ENCODE peak calls at places on chromosomes 2 and 18, in ten cellular contexts. V is adrenal gland, N is lower leg skin, J is transverse colon, C is thyroid gland, Y is heart left ventricle, D is stomach, G is uterus, H is H1, Z is K562. I is an unnamed sample.

GRCh38 chr2:156649596-156649995 is 213.4 kb downstream of the GPD2 start:
- DNase-seq in V (peak; percentile 29), N (no peak), J (no peak), C (peak; percentile 17), Y (peak; percentile 74), D (peak; percentile 68), G (no peak), H (no peak), Z (no peak), I (peak; percentile 19)

GRCh38 chr2:227228061-227228667 is 63.7 kb downstream of the COL4A3 start:
- DNase-seq in V (peak; percentile 70), N (no peak), J (peak; percentile 55), C (peak; percentile 96), Y (peak; percentile 46), D (peak; percentile 39), G (no peak), H (no peak), Z (no peak), I (peak; percentile 69)

GRCh38 chr2:108169982-108170625 is 69.7 kb upstream of the SULT1C3 start:
- DNase-seq in V (no peak), N (no peak), J (no peak), C (no peak), Y (no peak), D (no peak), G (no peak), H (no peak), Z (no peak), I (no peak)

GRCh38 chr18:51251625-51252024 is 54.1 kb upstream of the MEX3C start:
- DNase-seq in V (no peak), N (no peak), J (peak; percentile 24), C (no peak), Y (no peak), D (no peak), G (no peak), H (no peak), Z (no peak), I (no peak)

GRCh38 chr2:18455256-18455862 is 105.1 kb downstream of the RDH14 start:
- DNase-seq in V (no peak), N (no peak), J (no peak), C (no peak), Y (no peak), D (no peak), G (no peak), H (no peak), Z (no peak), I (no peak)

GRCh38 chr18:6623278-6623677 is 106.2 kb upstream of the ARHGAP28 start:
- DNase-seq in V (no peak), N (no peak), J (no peak), C (no peak), Y (no peak), D (no peak), G (no peak), H (no peak), Z (no peak), I (no peak)

GRCh38 chr2:43851026-43851980 is 12.5 kb downstream of the ABCG8 start:
- DNase-seq in V (no peak), N (peak; percentile 77), J (no peak), C (no peak), Y (no peak), D (no peak), G (no peak), H (no peak), Z (peak; percentile 2), I (no peak)

GRCh38 chr2:28958689-28959088 is 22.4 kb upstream of the TOGARAM2 start:
- DNase-seq in V (peak; percentile 63), N (peak; percentile 89), J (peak; percentile 32), C (peak; percentile 75), Y (peak; percentile 56), D (no peak), G (peak; percentile 33), H (no peak), Z (peak; percentile 64), I (peak; percentile 47)

DNA sequence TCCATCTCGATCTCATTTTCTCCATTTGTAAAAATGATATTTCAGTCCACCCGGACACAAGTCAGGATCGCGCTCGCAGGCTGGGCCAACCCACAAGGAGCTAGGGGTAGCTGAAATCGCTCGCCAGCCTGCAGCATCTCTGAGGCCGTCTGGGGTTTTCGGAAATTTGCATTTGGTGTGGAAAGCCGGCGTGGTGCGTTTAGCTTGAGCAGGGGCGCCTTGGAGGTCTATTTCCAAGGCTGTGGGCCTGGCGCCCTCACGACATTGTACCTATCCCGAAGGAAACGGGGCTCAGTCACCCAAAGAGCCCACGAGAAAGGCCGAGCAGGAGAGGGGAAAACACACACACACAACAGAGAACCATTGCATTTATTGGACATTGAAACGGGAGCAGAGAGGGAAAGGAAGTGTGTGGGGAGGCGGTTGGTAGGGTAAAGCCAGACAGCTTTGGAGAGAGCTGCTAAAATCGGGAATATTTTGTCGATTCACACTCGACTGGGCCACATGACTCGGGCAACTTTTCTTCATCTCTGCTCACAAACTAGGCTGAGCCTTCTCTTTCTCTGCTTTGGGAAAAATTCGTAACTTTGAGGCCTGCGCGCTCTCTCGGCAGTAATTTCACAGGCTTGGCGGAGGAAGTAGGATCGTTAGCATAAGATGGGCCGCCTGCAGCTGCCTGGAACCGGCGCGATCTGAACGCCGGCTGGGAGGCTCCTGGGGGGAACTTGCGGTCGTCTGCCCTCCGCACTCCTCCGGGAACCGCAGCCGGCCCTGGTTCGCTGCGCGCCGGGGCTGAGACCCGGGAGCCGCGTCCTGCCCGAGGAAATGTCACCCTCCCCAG is 1.1 kb upstream of the HOXD8 start:
- DNase-seq in V (no peak), N (peak; percentile 86), J (no peak), C (no peak), Y (no peak), D (no peak), G (peak; percentile 53), H (no peak), Z (no peak), I (no peak)
- H3K4me3 ChIP-seq in V (no peak overlapping the region), N (no peak overlapping the region), J (peak overlapping the region; percentile 10), C (no peak overlapping the region), Y (no peak overlapping the region), D (no peak overlapping the region), G (peak overlapping the region; percentile 78), H (no peak overlapping the region), Z (no peak overlapping the region), I (no peak overlapping the region)

GRCh38 chr2:219681301-219682290 is 54.2 kb downstream of the SLC4A3 start:
- DNase-seq in V (no peak), N (peak; percentile 14), J (no peak), C (no peak), Y (no peak), D (no peak), G (no peak), H (no peak), Z (no peak), I (no peak)

GRCh38 chr2:219688560-219689445 is 61.4 kb downstream of the SLC4A3 start:
- DNase-seq in V (peak; percentile 10), N (no peak), J (no peak), C (no peak), Y (peak; percentile 34), D (no peak), G (peak; percentile 26), H (no peak), Z (no peak), I (no peak)

GRCh38 chr2:219687266-219687665 is 59.8 kb downstream of the SLC4A3 start:
- DNase-seq in V (no peak), N (no peak), J (no peak), C (no peak), Y (no peak), D (no peak), G (no peak), H (no peak), Z (no peak), I (no peak)

GRCh38 chr2:219687882-219688559 is 60.6 kb downstream of the SLC4A3 start:
- DNase-seq in V (no peak), N (no peak), J (no peak), C (no peak), Y (no peak), D (no peak), G (no peak), H (no peak), Z (no peak), I (peak; percentile 20)

DNA sequence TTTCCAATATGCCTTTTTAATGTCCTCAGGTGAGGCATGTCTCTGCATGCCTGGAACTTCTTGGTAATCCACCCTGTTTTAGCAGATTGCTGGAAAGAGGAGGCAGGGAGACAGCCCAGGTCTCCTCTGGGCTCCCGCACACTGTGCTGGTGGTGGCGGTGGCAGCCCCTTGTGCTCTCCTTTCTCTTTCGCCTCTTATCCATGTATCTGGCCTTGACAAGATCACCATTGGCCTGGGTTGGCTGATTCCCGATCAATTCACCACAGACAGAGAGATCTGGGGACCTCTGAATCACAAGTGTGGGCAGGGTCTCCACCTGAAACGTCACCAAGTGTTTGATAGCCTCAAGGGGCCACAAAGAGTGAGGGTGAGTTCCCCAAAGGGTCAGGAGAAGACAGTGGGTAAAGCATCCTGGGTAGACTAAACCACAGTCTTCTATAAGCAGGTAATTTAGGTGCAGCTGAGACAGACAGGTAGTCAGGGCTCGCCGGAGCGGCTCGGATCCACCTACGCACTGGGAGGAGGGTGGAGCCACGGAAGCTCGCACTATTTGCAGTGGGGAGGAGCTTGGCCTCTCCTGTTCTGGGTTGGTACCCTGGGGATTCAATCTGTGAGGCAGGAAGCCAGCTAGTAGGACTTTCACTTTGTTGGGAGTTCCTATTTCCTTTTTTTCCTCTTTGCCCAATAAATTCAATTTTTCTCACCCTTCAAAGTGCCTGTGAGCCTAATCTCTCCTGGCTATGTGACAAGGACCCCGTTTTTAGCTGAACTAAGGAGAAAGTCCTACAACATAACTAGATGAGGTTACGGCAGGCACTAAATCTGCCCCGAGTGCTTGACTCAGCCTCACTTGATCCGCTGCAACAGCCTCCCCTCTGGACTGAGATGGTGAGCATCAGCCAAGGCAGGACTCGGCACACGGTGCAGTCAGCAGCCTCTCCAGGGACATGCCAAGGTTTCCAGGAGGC is 57.6 kb downstream of the SLC4A3 start:
- DNase-seq in V (peak; percentile 41), N (peak; percentile 91), J (peak; percentile 75), C (peak; percentile 87), Y (peak; percentile 50), D (peak; percentile 73), G (peak; percentile 66), H (no peak), Z (peak; percentile 62), I (peak; percentile 83)
- TF ChIP-seq POLR2A in V (no peak), N (no peak), J (peak; percentile 16), C (peak; percentile 59), Y (no peak), D (no peak), G (peak; percentile 18), H (peak; percentile 96), Z (peak; percentile 66), I (peak; percentile 68)

DNA sequence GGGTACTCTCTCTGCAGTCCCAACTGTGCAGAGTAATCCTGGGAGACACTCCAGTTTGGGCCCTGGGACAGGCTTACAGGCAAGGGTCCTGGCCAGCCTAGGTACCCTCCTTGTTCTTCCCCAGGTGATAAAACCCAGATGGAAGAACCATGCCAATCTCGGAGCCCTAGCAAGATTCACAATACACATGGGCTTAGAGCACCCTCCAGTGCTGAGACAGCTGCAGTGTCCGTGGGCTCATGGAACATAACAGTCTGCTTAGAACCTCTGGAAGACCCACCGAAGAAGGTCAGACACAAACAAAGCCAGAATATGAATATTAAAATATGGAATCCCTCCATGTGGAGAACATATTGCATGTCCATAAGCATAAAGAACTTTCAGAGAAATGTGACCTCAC is 568.1 kb downstream of the KCNJ3 start:
- DNase-seq in V (no peak), N (no peak), J (no peak), C (no peak), Y (no peak), D (no peak), G (no peak), H (no peak), Z (no peak), I (no peak)
- TF ChIP-seq CTCF in V (no peak), N (no peak), J (no peak), C (no peak), Y (no peak), D (no peak), G (no peak), H (peak; percentile 61), Z (no peak), I (no peak)

GRCh38 chr2:219253753-219254589 is at the start of gene TUBA4A:
- DNase-seq in V (peak; percentile 90), N (peak; percentile 96), J (peak; percentile 95), C (peak; percentile 89), Y (peak; percentile 88), D (peak; percentile 94), G (peak; percentile 72), H (no peak), Z (peak; percentile 95), I (peak; percentile 90)

GRCh38 chr2:219252084-219252483 is 959 bp upstream of the TUBA4B start:
- DNase-seq in V (no peak), N (no peak), J (peak; percentile 31), C (no peak), Y (no peak), D (peak; percentile 40), G (no peak), H (no peak), Z (no peak), I (no peak)

GRCh38 chr2:219252900-219253752 is at the start of gene TUBA4B:
- DNase-seq in V (peak; percentile 51), N (peak; percentile 89), J (peak; percentile 65), C (peak; percentile 40), Y (peak; percentile 48), D (peak; percentile 50), G (no peak), H (no peak), Z (peak; percentile 46), I (peak; percentile 52)

GRCh38 chr2:219251656-219252055 is 1.4 kb upstream of the TUBA4B start:
- DNase-seq in V (no peak), N (no peak), J (no peak), C (no peak), Y (no peak), D (no peak), G (no peak), H (no peak), Z (no peak), I (no peak)

DNA sequence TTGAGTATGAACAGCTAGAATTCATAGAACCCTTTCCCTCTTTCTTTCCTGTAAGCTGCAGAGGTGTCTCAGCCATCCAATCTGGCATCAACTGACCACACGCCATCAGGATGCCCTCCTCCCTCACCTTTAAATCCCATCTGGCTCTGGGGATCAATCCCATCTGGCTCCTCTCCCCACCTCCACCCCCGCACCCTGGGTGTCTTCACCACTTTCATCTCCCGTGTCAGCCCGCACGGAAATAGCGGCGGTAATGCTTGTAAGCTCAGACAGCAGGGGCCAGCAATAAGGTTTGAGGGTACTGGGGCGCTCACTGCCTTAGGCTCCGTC is 508 bp upstream of the TUBA4B start:
- DNase-seq in V (peak; percentile 20), N (no peak), J (no peak), C (peak; percentile 22), Y (no peak), D (no peak), G (no peak), H (no peak), Z (peak; percentile 13), I (peak; percentile 35)
- H3K4me3 ChIP-seq in V (no peak overlapping the region), N (peak overlapping the region; percentile 57), J (peak overlapping the region; percentile 64), C (no peak overlapping the region), Y (peak overlapping the region; percentile 54), D (peak overlapping the region; percentile 73), G (peak overlapping the region; percentile 56), H (peak overlapping the region; percentile 62), Z (peak overlapping the region; percentile 58), I (peak overlapping the region; percentile 67)

I was measured in body of pancreas.